ENCODE peak calls at places on chromosomes 3 and 15, in six cellular contexts. W is fibroblast of pulmonary artery; L is HTR-8/SVneo; F is stimulated activated CD8-positive, alpha-beta memory T cell treated with anti-CD3 and anti-CD28 coated beads, Interleukin-15, amount 100 ng/mL, for 1 hour; O is MCF 10A; N is body of pancreas. A is an unnamed sample.

GRCh38 chr3:153394017-153394416 is 232.0 kb downstream of the RAP2B start:
- DNase-seq in O (no peak), F (no peak), W (no peak), L (no peak), N (no peak), A (no peak)

GRCh38 chr3:5013021-5013906 is 34.0 kb downstream of the BHLHE40 start:
- DNase-seq in O (peak; percentile 86), F (no peak), L (peak; percentile 47), W (no peak), N (no peak), A (no peak)

GRCh38 chr3:8567784-8568575 is 66.4 kb downstream of the LMCD1 start:
- DNase-seq in W (no peak), N (no peak), L (no peak), O (no peak), F (no peak), A (no peak)

GRCh38 chr3:2823016-2823415 is 287.2 kb downstream of the IL5RA start:
- DNase-seq in F (no peak), W (peak; percentile 3), O (peak; percentile 25), N (no peak), L (no peak), A (no peak)

GRCh38 chr3:183913580-183913920 is 28.9 kb upstream of the PARL start:
- DNase-seq in L (no peak), O (no peak), N (no peak), F (no peak), W (no peak), A (no peak)

GRCh38 chr3:136731274-136731884 is 20.8 kb downstream of the STAG1 start:
- DNase-seq in N (no peak), W (no peak), L (no peak), O (no peak), F (no peak), A (no peak)

GRCh38 chr3:140530603-140531002 is 147.3 kb upstream of the TRIM42 start:
- DNase-seq in L (no peak), F (no peak), W (no peak), N (no peak), O (peak; percentile 5), A (no peak)

GRCh38 chr15:62850791-62851291 is 191.7 kb upstream of the TPM1 start:
- DNase-seq in L (peak; percentile 80), N (no peak), O (peak; percentile 33), F (no peak), W (peak; percentile 74), A (no peak)

GRCh38 chr3:120678331-120678845 is 3.7 kb downstream of the HGD start:
- DNase-seq in L (peak; percentile 3), F (no peak), N (peak; percentile 88), W (peak; percentile 90), O (peak; percentile 93), A (peak; percentile 72)